ENCODE peak calls at places on chromosomes 13 and 19, in seven cellular contexts. E is body of pancreas, R is uterus, I is GM23338, L is DND-41, B is cardiac muscle cell, Z is PC-9. A is an unnamed sample.

GRCh38 chr19:33090179-33090578 is 9.2 kb downstream of the GPATCH1 start:
- DNase-seq in E (no peak), R (no peak), I (peak; percentile 32), L (no peak), B (no peak), Z (no peak), A (no peak)

GRCh38 chr13:39676315-39676876 is 20.9 kb downstream of the COG6 start:
- DNase-seq in E (peak; percentile 19), R (no peak), I (peak; percentile 77), L (no peak), B (peak; percentile 60), Z (no peak), A (no peak)

GRCh38 chr13:63948045-63948444 is 2532.4 kb upstream of the PCDH20 start:
- DNase-seq in E (no peak), R (no peak), I (no peak), L (no peak), B (no peak), Z (no peak), A (no peak)

GRCh38 chr19:56566904-56567273 is 379 bp upstream of the ZNF470 start:
- DNase-seq in E (peak; percentile 34), R (peak; percentile 62), I (peak; percentile 46), L (peak; percentile 57), B (no peak), Z (peak; percentile 44), A (no peak)

GRCh38 chr13:76286178-76286577 is 600.0 kb downstream of the KCTD12 start:
- DNase-seq in E (no peak), R (no peak), I (no peak), L (no peak), B (no peak), Z (no peak), A (no peak)

GRCh38 chr19:19261350-19262189 is 11.5 kb downstream of the TM6SF2 start:
- DNase-seq in E (no peak), R (no peak), I (peak; percentile 88), L (no peak), B (peak; percentile 57), Z (no peak), A (no peak)

GRCh38 chr19:46481947-46482346 is 10.6 kb upstream of the PNMA8A start:
- DNase-seq in E (peak; percentile 13), R (peak; percentile 64), I (no peak), L (no peak), B (no peak), Z (no peak), A (no peak)

GRCh38 chr19:38648789-38649304 is 1.4 kb downstream of the ACTN4 start:
- DNase-seq in E (no peak), R (no peak), I (no peak), L (no peak), B (no peak), Z (no peak), A (no peak)

GRCh38 chr13:32045963-32046785 is 14.6 kb downstream of the FRY start:
- DNase-seq in E (peak; percentile 49), R (no peak), I (peak; percentile 31), L (peak; percentile 29), B (no peak), Z (no peak), A (peak; percentile 21)

DNA sequence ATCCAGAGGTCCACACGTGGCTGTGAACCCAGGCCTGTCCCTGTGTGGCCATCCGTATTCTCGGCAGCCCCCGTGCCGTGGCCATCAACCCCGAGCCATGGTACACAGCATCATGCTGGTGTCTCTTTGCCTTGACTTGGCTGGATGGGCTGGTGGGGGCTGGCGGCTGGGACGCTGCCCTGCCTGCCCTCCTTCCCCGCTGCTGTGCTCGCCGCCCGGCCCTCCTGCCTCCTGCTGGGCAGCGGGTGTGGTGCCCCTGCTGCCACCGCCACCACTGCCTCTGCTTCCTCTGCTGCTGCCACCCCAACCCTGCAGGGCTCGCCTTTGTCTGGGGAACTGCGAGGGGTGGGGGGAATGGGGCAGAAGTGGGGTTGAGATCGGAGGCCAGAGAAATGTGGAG is 19.7 kb upstream of the EHD2 start:
- DNase-seq in E (no peak), R (no peak), I (no peak), L (no peak), B (no peak), Z (no peak), A (no peak)
- TF ChIP-seq CTCF in E (no peak), R (no peak), I (no peak), L (no peak), B (peak; percentile 7), Z (no peak), A (no peak)

GRCh38 chr13:48678316-48678715 is 24.6 kb downstream of the CYSLTR2 start:
- DNase-seq in E (no peak), R (no peak), I (peak; percentile 5), L (no peak), B (no peak), Z (no peak), A (no peak)
- H3K4me1 ChIP-seq in E (no peaks in the 10 kb centered on the region), R (no peaks in the 10 kb centered on the region), I (no peaks in the 10 kb centered on the region), L (peaks cover 52% of the 10 kb centered on the region), B (peaks cover 4% of the 10 kb centered on the region), Z (no peaks in the 10 kb centered on the region), A (no peaks in the 10 kb centered on the region)

GRCh38 chr13:111278258-111278657 is 42.2 kb upstream of the TEX29 start:
- DNase-seq in E (no peak), R (no peak), I (no peak), L (no peak), B (no peak), Z (no peak), A (no peak)

GRCh38 chr13:111278711-111279110 is 41.7 kb upstream of the TEX29 start:
- DNase-seq in E (no peak), R (no peak), I (no peak), L (no peak), B (peak; percentile 35), Z (no peak), A (no peak)

GRCh38 chr13:111275382-111275781 is 45.1 kb upstream of the TEX29 start:
- DNase-seq in E (no peak), R (no peak), I (no peak), L (no peak), B (peak; percentile 60), Z (no peak), A (no peak)

GRCh38 chr13:111279253-111279652 is 41.2 kb upstream of the TEX29 start:
- DNase-seq in E (no peak), R (no peak), I (no peak), L (no peak), B (no peak), Z (no peak), A (no peak)

DNA sequence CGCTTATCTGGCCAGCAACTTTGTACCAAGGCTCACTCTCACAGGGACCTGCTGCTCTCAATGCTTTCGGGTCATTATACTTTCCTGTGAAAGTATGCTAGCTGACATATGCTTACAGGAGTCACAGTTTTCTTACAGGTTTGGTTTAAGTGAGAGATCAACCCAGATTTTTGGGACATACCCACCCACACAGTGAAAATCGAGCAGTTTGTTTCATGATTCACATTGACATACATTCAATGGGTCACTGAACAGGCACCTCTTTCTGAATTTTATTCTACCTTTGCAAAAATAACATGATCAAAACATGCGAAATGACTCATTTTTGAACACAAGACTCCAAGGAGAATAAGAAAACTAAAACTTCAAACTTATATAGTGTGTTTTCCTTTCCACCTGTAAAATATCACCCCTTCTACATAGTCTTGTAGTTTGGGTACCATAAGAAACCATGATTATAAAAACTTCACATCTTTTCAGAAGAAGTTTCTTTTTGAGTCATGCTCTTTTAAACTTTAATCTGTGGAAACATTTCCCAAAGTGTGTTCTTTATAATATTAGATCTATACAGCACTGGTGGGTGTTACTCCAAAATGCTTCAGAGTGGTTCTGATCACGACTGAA is 44.3 kb upstream of the TEX29 start:
- DNase-seq in E (no peak), R (no peak), I (no peak), L (no peak), B (no peak), Z (no peak), A (no peak)
- H3K36me3 ChIP-seq in E (no peaks in the 10 kb centered on the region), R (no peaks in the 10 kb centered on the region), I (peaks cover 22% of the 10 kb centered on the region), L (peaks cover 98% of the 10 kb centered on the region), B (peaks cover 24% of the 10 kb centered on the region), Z (peaks cover 9% of the 10 kb centered on the region), A (peaks cover 7% of the 10 kb centered on the region)

GRCh38 chr19:1812426-1813196 is 535 bp upstream of the ATP8B3 start:
- DNase-seq in E (peak; percentile 97), R (peak; percentile 85), I (peak; percentile 98), L (peak; percentile 99), B (peak; percentile 97), Z (peak; percentile 94), A (peak; percentile 94)
- TF ChIP-seq CTCF in E (peak; percentile 14), R (peak; percentile 50), I (peak; percentile 85), L (peak; percentile 86), B (peak; percentile 58), Z (peak; percentile 68), A (peak; percentile 59)

GRCh38 chr19:6222884-6223283 is 56.9 kb downstream of the MLLT1 start:
- DNase-seq in E (no peak), R (no peak), I (no peak), L (no peak), B (no peak), Z (no peak), A (no peak)
- H3K4me1 ChIP-seq in E (peaks cover 21% of the 10 kb centered on the region), R (no peaks in the 10 kb centered on the region), I (no peaks in the 10 kb centered on the region), L (no peaks in the 10 kb centered on the region), B (peaks cover 10% of the 10 kb centered on the region), Z (no peaks in the 10 kb centered on the region), A (no peaks in the 10 kb centered on the region)

GRCh38 chr13:102862624-102863210 is 16.9 kb downstream of the ERCC5 start:
- DNase-seq in E (no peak), R (no peak), I (no peak), L (no peak), B (no peak), Z (no peak), A (no peak)

GRCh38 chr13:102868366-102868936 is 22.6 kb downstream of the ERCC5 start:
- DNase-seq in E (no peak), R (no peak), I (no peak), L (no peak), B (no peak), Z (no peak), A (no peak)

DNA sequence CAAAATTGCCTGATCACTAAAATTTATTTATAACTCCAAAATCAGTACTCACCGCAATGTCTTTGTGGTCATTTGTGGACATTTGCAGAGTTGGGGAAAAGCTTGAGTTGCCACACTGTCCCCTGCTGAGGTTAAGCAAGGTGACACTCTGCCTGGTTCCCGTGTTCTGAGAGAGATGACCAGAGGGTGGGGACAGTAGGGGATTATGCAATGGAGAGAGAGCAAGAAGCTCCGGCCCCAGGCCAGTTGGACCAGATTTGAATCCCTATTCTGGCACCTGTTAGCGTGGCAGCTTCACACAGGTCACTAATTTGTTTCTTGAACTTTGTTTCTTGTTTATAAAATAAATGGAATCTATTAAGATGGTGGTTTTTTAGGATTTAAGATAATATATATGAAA is 17.8 kb downstream of the ERCC5 start:
- DNase-seq in E (no peak), R (no peak), I (no peak), L (no peak), B (no peak), Z (no peak), A (no peak)
- H3K36me3 ChIP-seq in E (peaks cover 20% of the 10 kb centered on the region), R (no peaks in the 10 kb centered on the region), I (peaks cover 31% of the 10 kb centered on the region), L (peaks cover 95% of the 10 kb centered on the region), B (peaks cover 78% of the 10 kb centered on the region), Z (peaks cover 61% of the 10 kb centered on the region), A (peaks cover 5% of the 10 kb centered on the region)